ENCODE peak calls at places on chromosomes 16 and 17, in five cellular contexts. G is endodermal cell, A is adrenal gland, N is breast epithelium, Q is A549. S is an unnamed sample.
A peak's percentile ranks its signal among the peaks of the same experiment; 100 is the strongest.

GRCh38 chr16:50763211-50763610 is 21.3 kb downstream of the CYLD start:
- DNase-seq in G (no peak), A (no peak), N (no peak), Q (no peak), S (peak; percentile 50)

GRCh38 chr16:75282811-75283281 is 31.4 kb upstream of the BCAR1 start:
- DNase-seq in G (no peak), A (no peak), N (no peak), Q (no peak), S (no peak)

GRCh38 chr16:81435567-81435966 is 9.0 kb upstream of the CMIP start:
- DNase-seq in G (no peak), A (no peak), N (no peak), Q (no peak), S (no peak)

GRCh38 chr16:49120631-49121030 is 161.0 kb downstream of the CBLN1 start:
- DNase-seq in G (no peak), A (no peak), N (no peak), Q (no peak), S (no peak)

GRCh38 chr16:80594756-80595155 is 54.0 kb downstream of the DYNLRB2 start:
- DNase-seq in G (peak; percentile 22), A (no peak), N (no peak), Q (no peak), S (peak; percentile 19)

GRCh38 chr17:49995055-49995738 is at the start of gene DLX3:
- DNase-seq in G (peak; percentile 99), A (peak; percentile 82), N (peak; percentile 84), Q (peak; percentile 72), S (peak; percentile 59)

GRCh38 chr17:43873815-43874214 is 26.8 kb downstream of the CD300LG start:
- DNase-seq in G (peak; percentile 10), A (no peak), N (no peak), Q (no peak), S (no peak)

GRCh38 chr17:29977836-29978235 is 36.4 kb downstream of the EFCAB5 start:
- DNase-seq in G (no peak), A (no peak), N (no peak), Q (peak; percentile 51), S (peak; percentile 74)

GRCh38 chr17:3447625-3448024 is 14.0 kb upstream of the OR1E2 start:
- DNase-seq in G (peak; percentile 76), A (no peak), N (no peak), Q (peak; percentile 52), S (peak; percentile 1)

GRCh38 chr17:29642171-29642611 is 19.5 kb upstream of the CORO6 start:
- DNase-seq in G (no peak), A (no peak), N (no peak), Q (no peak), S (no peak)

GRCh38 chr17:74529243-74529642 is 2.0 kb downstream of the CD300LB start:
- DNase-seq in G (no peak), A (no peak), N (peak; percentile 6), Q (no peak), S (no peak)

GRCh38 chr16:51657844-51658243 is 506.8 kb upstream of the SALL1 start:
- DNase-seq in G (no peak), A (no peak), N (no peak), Q (no peak), S (no peak)

GRCh38 chr17:15236281-15237105 is 28.6 kb downstream of the PMP22 start:
- DNase-seq in G (no peak), A (no peak), N (no peak), Q (no peak), S (peak; percentile 25)

GRCh38 chr16:78669994-78670393 is 570.5 kb downstream of the WWOX start:
- DNase-seq in G (no peak), A (peak; percentile 21), N (peak; percentile 28), Q (no peak), S (peak; percentile 79)

GRCh38 chr16:81293909-81294802 is 20.6 kb upstream of the GAN start:
- DNase-seq in G (no peak), A (no peak), N (no peak), Q (no peak), S (peak; percentile 89)

GRCh38 chr17:19534562-19535149 is 1.0 kb downstream of the SLC47A1 start:
- DNase-seq in G (no peak), A (no peak), N (no peak), Q (no peak), S (peak; percentile 90)

GRCh38 chr16:75821117-75821516 is 94.8 kb upstream of the CPHXL start:
- DNase-seq in G (no peak), A (no peak), N (no peak), Q (no peak), S (no peak)

GRCh38 chr16:64702415-64702814 is 419.4 kb downstream of the CDH11 start:
- DNase-seq in G (no peak), A (no peak), N (no peak), Q (no peak), S (no peak)

GRCh38 chr16:64700628-64701027 is 421.2 kb downstream of the CDH11 start:
- DNase-seq in G (no peak), A (no peak), N (no peak), Q (no peak), S (no peak)

GRCh38 chr16:64695684-64696083 is 426.2 kb downstream of the CDH11 start:
- DNase-seq in G (no peak), A (no peak), N (no peak), Q (no peak), S (no peak)

GRCh38 chr16:64696872-64697271 is 425.0 kb downstream of the CDH11 start:
- DNase-seq in G (no peak), A (no peak), N (no peak), Q (no peak), S (no peak)
- H3K9me3 ChIP-seq in G (no peaks in the 10 kb centered on the region), A (peaks cover 1% of the 10 kb centered on the region), N (no peaks in the 10 kb centered on the region), Q (peaks cover 7% of the 10 kb centered on the region), S (no peaks in the 10 kb centered on the region)

DNA sequence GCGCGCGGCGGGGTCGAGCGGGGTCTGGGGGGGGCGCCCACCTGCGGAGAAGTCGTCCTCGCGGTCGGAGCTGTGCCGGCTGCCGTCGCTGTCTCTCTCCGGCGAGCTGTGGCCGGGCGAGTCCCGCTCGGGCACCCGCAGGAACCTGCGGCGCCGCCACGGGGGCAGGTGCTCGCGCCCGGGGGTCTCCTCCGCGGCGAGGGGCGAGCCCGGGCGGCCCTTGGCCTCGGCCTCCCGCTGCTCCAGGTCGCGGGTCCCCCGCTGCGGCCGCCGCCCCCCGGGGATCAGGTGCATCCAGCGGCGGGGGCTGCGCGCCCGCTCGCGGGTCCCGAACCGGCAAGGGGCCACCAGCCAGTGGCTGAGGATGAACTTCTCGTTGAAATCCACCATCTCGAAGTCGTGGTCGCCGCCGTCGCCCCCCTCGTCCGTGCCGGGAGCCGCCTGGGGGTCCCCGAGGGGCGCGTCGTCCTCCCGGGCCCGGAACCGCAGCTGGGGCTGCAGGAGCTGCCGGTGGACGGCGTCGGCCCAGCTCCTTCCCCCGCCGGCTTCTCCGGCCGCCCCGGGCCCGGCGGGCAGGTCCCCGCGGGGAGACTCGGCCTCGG is 41.4 kb upstream of the BHLHA9 start:
- DNase-seq in G (peak; percentile 73), A (no peak), N (no peak), Q (no peak), S (no peak)
- H3K4me3 ChIP-seq in G (no peak overlapping the region), A (no peak overlapping the region), N (peak overlapping the region; percentile 60), Q (peak overlapping the region; percentile 77), S (no peak overlapping the region)

DNA sequence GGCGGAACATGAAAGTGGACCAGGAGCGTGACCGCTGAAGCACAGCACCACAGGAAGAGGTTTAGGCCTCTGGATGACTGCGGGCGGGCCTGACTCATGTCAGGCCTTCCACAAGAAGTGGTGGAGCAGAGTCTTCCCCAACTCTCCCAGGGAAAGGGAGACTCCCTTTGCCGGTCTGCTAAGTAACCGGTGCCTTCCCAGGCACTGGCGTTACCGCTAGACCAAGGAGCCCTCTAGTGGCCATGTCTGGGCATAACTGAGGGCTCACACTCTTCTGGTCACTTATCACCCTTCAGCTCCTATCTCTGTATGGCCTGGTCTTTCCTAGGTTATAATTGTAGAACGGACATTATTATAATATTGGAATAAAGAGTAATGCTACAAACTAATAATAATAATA is 1931.9 kb downstream of the TP53TG3F start:
- DNase-seq in G (peak; percentile 69), A (no peak), N (no peak), Q (peak; percentile 40), S (peak; percentile 2)
- H3K9me3 ChIP-seq in G (peaks cover 68% of the 10 kb centered on the region), A (no peaks in the 10 kb centered on the region), N (no peaks in the 10 kb centered on the region), Q (no peaks in the 10 kb centered on the region), S (no peaks in the 10 kb centered on the region)

GRCh38 chr17:82848022-82848592 is 8.3 kb upstream of the ZNF750 start:
- DNase-seq in G (no peak), A (no peak), N (peak; percentile 63), Q (no peak), S (peak; percentile 82)
- H3K4me3 ChIP-seq in G (no peak overlapping the region), A (no peak overlapping the region), N (peak overlapping the region; percentile 44), Q (no peak overlapping the region), S (peak overlapping the region; percentile 42)

GRCh38 chr16:71230122-71230845 is at the start of gene HYDIN:
- DNase-seq in G (peak; percentile 97), A (peak; percentile 45), N (peak; percentile 81), Q (peak; percentile 67), S (peak; percentile 37)

GRCh38 chr16:71225145-71225544 is 5.4 kb downstream of the HYDIN start:
- DNase-seq in G (no peak), A (no peak), N (no peak), Q (no peak), S (no peak)

GRCh38 chr16:71229344-71229743 is 1.2 kb downstream of the HYDIN start:
- DNase-seq in G (no peak), A (no peak), N (no peak), Q (no peak), S (no peak)

GRCh38 chr16:71226229-71227141 is 4.0 kb downstream of the HYDIN start:
- DNase-seq in G (no peak), A (no peak), N (no peak), Q (no peak), S (no peak)
- H3K9me3 ChIP-seq in G (peaks cover 47% of the 10 kb centered on the region), A (no peaks in the 10 kb centered on the region), N (peaks cover 22% of the 10 kb centered on the region), Q (peaks cover 12% of the 10 kb centered on the region), S (no peaks in the 10 kb centered on the region)

DNA sequence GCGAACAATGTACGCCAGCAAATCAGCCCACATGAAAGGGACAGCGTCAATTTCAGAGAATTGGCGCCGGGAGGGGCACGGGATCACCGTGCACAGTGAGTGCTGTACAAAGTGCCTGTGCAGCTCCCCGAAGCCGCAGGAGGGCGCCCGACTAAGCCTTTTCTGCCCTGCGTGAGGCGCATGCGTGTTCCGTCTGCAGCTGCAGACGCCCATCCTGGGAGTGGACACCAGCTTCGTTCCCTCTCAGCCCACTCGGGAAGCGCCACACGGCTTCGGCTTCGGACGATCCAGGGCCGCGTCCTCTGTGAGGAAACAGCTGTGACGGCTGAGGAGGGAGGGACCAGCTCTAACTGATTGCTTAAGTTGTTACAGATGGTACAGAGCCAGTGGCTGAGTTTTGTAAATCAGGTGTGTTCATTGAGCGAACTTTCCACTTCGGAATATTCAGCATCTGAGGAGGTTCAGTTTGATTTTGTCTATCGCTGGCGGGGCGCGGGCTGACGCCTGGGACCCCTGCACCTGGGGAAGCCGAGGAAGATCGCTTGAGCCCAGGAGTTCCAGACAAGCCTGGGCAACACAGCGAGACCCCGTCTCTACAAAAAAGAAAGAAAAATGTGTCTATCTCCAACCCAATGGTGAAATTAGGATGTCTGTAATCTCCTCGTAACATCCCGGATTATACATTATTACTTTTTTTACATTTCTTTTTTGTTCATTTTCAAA is 15.4 kb upstream of the ZNF287 start:
- DNase-seq in G (peak; percentile 98), A (peak; percentile 91), N (peak; percentile 83), Q (peak; percentile 92), S (peak; percentile 75)
- H3K4me3 ChIP-seq in G (peak overlapping the region; percentile 68), A (peak overlapping the region; percentile 7), N (peak overlapping the region; percentile 50), Q (peak overlapping the region; percentile 31), S (no peak overlapping the region)

GRCh38 chr17:22692066-22692800 is 999.9 kb downstream of the KCNJ18 start:
- DNase-seq in G (no peak), A (no peak), N (no peak), Q (no peak), S (no peak)
- H3K9me3 ChIP-seq in G (peaks cover 93% of the 10 kb centered on the region), A (no peaks in the 10 kb centered on the region), N (peaks cover 29% of the 10 kb centered on the region), Q (peaks cover 13% of the 10 kb centered on the region), S (no peaks in the 10 kb centered on the region)